ENCODE peak calls at places on chromosomes 1 and 21, in four cellular contexts. One of them, this sample, is unnamed. For H3K4me1, the result is how much of the 10 kb centered on the place peaks cover.

GRCh38 chr1:30277415-30277814 is 446.0 kb downstream of the MATN1 start:
- DNase-seq in neural progenitor cell: no peak
- DNase-seq in lung: no peak
- DNase-seq in esophagus squamous epithelium: no peak
- DNase-seq in this sample: no peak

GRCh38 chr1:72075411-72075810 is 206.9 kb downstream of the NEGR1 start:
- DNase-seq in neural progenitor cell: no peak
- DNase-seq in lung: no peak
- DNase-seq in esophagus squamous epithelium: no peak
- DNase-seq in this sample: no peak

GRCh38 chr1:211698161-211699026 is 23.0 kb upstream of the NEK2 start:
- DNase-seq in neural progenitor cell: peak
- DNase-seq in lung: peak
- DNase-seq in esophagus squamous epithelium: peak
- DNase-seq in this sample: peak

GRCh38 chr1:209029737-209030136 is 553.8 kb upstream of the CAMK1G start:
- DNase-seq in neural progenitor cell: no peak
- DNase-seq in lung: no peak
- DNase-seq in esophagus squamous epithelium: no peak
- DNase-seq in this sample: no peak

GRCh38 chr1:6880951-6881690 is 95.9 kb downstream of the CAMTA1 start:
- DNase-seq in neural progenitor cell: no peak
- DNase-seq in lung: no peak
- DNase-seq in esophagus squamous epithelium: no peak
- DNase-seq in this sample: no peak

GRCh38 chr1:208243522-208243850 is 698 bp downstream of the PLXNA2 start:
- DNase-seq in neural progenitor cell: peak
- DNase-seq in lung: no peak
- DNase-seq in esophagus squamous epithelium: no peak
- DNase-seq in this sample: no peak

GRCh38 chr21:46061950-46062349 is 36.0 kb upstream of the COL6A2 start:
- DNase-seq in neural progenitor cell: no peak
- DNase-seq in lung: no peak
- DNase-seq in esophagus squamous epithelium: no peak
- DNase-seq in this sample: no peak

GRCh38 chr1:150186789-150187559 is 37.3 kb downstream of the PLEKHO1 start:
- DNase-seq in neural progenitor cell: peak
- DNase-seq in lung: no peak
- DNase-seq in esophagus squamous epithelium: no peak
- DNase-seq in this sample: no peak

GRCh38 chr1:209619696-209620483 is 32.3 kb downstream of the LAMB3 start:
- DNase-seq in neural progenitor cell: no peak
- DNase-seq in lung: no peak
- DNase-seq in esophagus squamous epithelium: no peak
- DNase-seq in this sample: no peak

GRCh38 chr1:33332357-33332789 is 11.5 kb upstream of the A3GALT2 start:
- DNase-seq in neural progenitor cell: no peak
- DNase-seq in lung: no peak
- DNase-seq in esophagus squamous epithelium: no peak
- DNase-seq in this sample: no peak

GRCh38 chr21:42532466-42533181 is 19.0 kb downstream of the SLC37A1 start:
- DNase-seq in neural progenitor cell: no peak
- DNase-seq in lung: peak
- DNase-seq in esophagus squamous epithelium: no peak
- DNase-seq in this sample: peak

GRCh38 chr1:154951901-154952657 is 3.8 kb downstream of the PBXIP1 start:
- DNase-seq in neural progenitor cell: no peak
- DNase-seq in lung: no peak
- DNase-seq in esophagus squamous epithelium: no peak
- DNase-seq in this sample: no peak

GRCh38 chr1:211738096-211738708 is 62.8 kb upstream of the NEK2 start:
- DNase-seq in neural progenitor cell: no peak
- DNase-seq in lung: no peak
- DNase-seq in esophagus squamous epithelium: no peak
- DNase-seq in this sample: no peak

GRCh38 chr1:71081697-71082080 is 854 bp upstream of the ZRANB2 start:
- DNase-seq in neural progenitor cell: no peak
- DNase-seq in lung: no peak
- DNase-seq in esophagus squamous epithelium: no peak
- DNase-seq in this sample: no peak

GRCh38 chr1:204958325-204959307 is 84.4 kb upstream of the CNTN2 start:
- DNase-seq in neural progenitor cell: no peak
- DNase-seq in lung: no peak
- DNase-seq in esophagus squamous epithelium: no peak
- DNase-seq in this sample: no peak

GRCh38 chr1:202438393-202439174 is 90.1 kb downstream of the PPP1R12B start:
- DNase-seq in neural progenitor cell: no peak
- DNase-seq in lung: no peak
- DNase-seq in esophagus squamous epithelium: no peak
- DNase-seq in this sample: no peak

GRCh38 chr21:27586986-27587385 is 620.1 kb upstream of the ADAMTS5 start:
- DNase-seq in neural progenitor cell: no peak
- DNase-seq in lung: no peak
- DNase-seq in esophagus squamous epithelium: no peak
- DNase-seq in this sample: no peak

GRCh38 chr1:71592646-71593274 is 511.9 kb upstream of the ZRANB2 start:
- DNase-seq in neural progenitor cell: no peak
- DNase-seq in lung: no peak
- DNase-seq in esophagus squamous epithelium: no peak
- DNase-seq in this sample: no peak

GRCh38 chr1:228341814-228342626 is 64.6 kb downstream of the TRIM11 start:
- DNase-seq in neural progenitor cell: no peak
- DNase-seq in lung: no peak
- DNase-seq in esophagus squamous epithelium: no peak
- DNase-seq in this sample: no peak

GRCh38 chr1:29688477-29689365 is 452.4 kb downstream of the PTPRU start:
- DNase-seq in neural progenitor cell: no peak
- DNase-seq in lung: no peak
- DNase-seq in esophagus squamous epithelium: no peak
- DNase-seq in this sample: no peak

GRCh38 chr1:38191451-38191850 is 144.9 kb upstream of the POU3F1 start:
- DNase-seq in neural progenitor cell: no peak
- DNase-seq in lung: no peak
- DNase-seq in esophagus squamous epithelium: no peak
- DNase-seq in this sample: no peak

GRCh38 chr1:14334336-14335176 is 263.9 kb upstream of the KAZN start:
- DNase-seq in neural progenitor cell: no peak
- DNase-seq in lung: no peak
- DNase-seq in esophagus squamous epithelium: no peak
- DNase-seq in this sample: no peak

GRCh38 chr1:203636306-203636705 is 9.7 kb downstream of the ATP2B4 start:
- DNase-seq in neural progenitor cell: no peak
- DNase-seq in lung: no peak
- DNase-seq in esophagus squamous epithelium: no peak
- DNase-seq in this sample: no peak

GRCh38 chr21:33041981-33042380 is 16.2 kb downstream of the OLIG2 start:
- DNase-seq in neural progenitor cell: no peak
- DNase-seq in lung: no peak
- DNase-seq in esophagus squamous epithelium: no peak
- DNase-seq in this sample: no peak

GRCh38 chr1:44305962-44306422 is 49.1 kb downstream of the ERI3 start:
- DNase-seq in neural progenitor cell: no peak
- DNase-seq in lung: no peak
- DNase-seq in esophagus squamous epithelium: no peak
- DNase-seq in this sample: no peak

GRCh38 chr1:201279313-201279712 is 4.0 kb upstream of the PKP1 start:
- DNase-seq in neural progenitor cell: no peak
- DNase-seq in lung: no peak
- DNase-seq in esophagus squamous epithelium: no peak
- DNase-seq in this sample: no peak

GRCh38 chr1:226078336-226078735 is 15.8 kb downstream of the H3-3A start:
- DNase-seq in neural progenitor cell: no peak
- DNase-seq in lung: no peak
- DNase-seq in esophagus squamous epithelium: no peak
- DNase-seq in this sample: no peak

GRCh38 chr1:109493805-109494539 is at the start of gene CYB561D1:
- DNase-seq in neural progenitor cell: peak
- DNase-seq in lung: peak
- DNase-seq in esophagus squamous epithelium: peak
- DNase-seq in this sample: peak

GRCh38 chr1:150259758-150260669 is 2.4 kb downstream of the CA14 start:
- DNase-seq in neural progenitor cell: peak
- DNase-seq in lung: peak
- DNase-seq in esophagus squamous epithelium: no peak
- DNase-seq in this sample: no peak

GRCh38 chr21:46422636-46423241 is 36.0 kb upstream of the DIP2A start:
- DNase-seq in neural progenitor cell: no peak
- DNase-seq in lung: no peak
- DNase-seq in esophagus squamous epithelium: no peak
- DNase-seq in this sample: no peak

GRCh38 chr1:115506523-115507255 is 135.1 kb upstream of the VANGL1 start:
- DNase-seq in neural progenitor cell: no peak
- DNase-seq in lung: no peak
- DNase-seq in esophagus squamous epithelium: no peak
- DNase-seq in this sample: no peak

GRCh38 chr1:235883261-235883927 is 16.7 kb upstream of the LYST start:
- DNase-seq in neural progenitor cell: no peak
- DNase-seq in lung: peak
- DNase-seq in esophagus squamous epithelium: peak
- DNase-seq in this sample: peak

GRCh38 chr1:201363455-201363854 is 14.0 kb downstream of the TNNT2 start:
- DNase-seq in neural progenitor cell: no peak
- DNase-seq in lung: no peak
- DNase-seq in esophagus squamous epithelium: no peak
- DNase-seq in this sample: no peak

GRCh38 chr1:47031059-47031458 is 7.6 kb downstream of the CYP4X1 start:
- DNase-seq in neural progenitor cell: no peak
- DNase-seq in lung: peak
- DNase-seq in esophagus squamous epithelium: no peak
- DNase-seq in this sample: no peak

GRCh38 chr21:23585419-23585818 is 2021.9 kb downstream of the MRPL39 start:
- DNase-seq in neural progenitor cell: no peak
- DNase-seq in lung: no peak
- DNase-seq in esophagus squamous epithelium: no peak
- DNase-seq in this sample: no peak

GRCh38 chr1:67618285-67619018 is 66.5 kb upstream of the GADD45A start:
- DNase-seq in neural progenitor cell: no peak
- DNase-seq in lung: peak
- DNase-seq in esophagus squamous epithelium: no peak
- DNase-seq in this sample: peak

GRCh38 chr1:203464226-203464625 is 11.4 kb upstream of the PRELP start:
- DNase-seq in neural progenitor cell: no peak
- DNase-seq in lung: no peak
- DNase-seq in esophagus squamous epithelium: no peak
- DNase-seq in this sample: no peak

GRCh38 chr1:202304370-202304769 is 37.4 kb downstream of the UBE2T start:
- DNase-seq in neural progenitor cell: no peak
- DNase-seq in lung: no peak
- DNase-seq in esophagus squamous epithelium: no peak
- DNase-seq in this sample: peak

GRCh38 chr1:233656700-233657099 is 42.8 kb downstream of the KCNK1 start:
- DNase-seq in neural progenitor cell: no peak
- DNase-seq in lung: no peak
- DNase-seq in esophagus squamous epithelium: no peak
- DNase-seq in this sample: no peak

GRCh38 chr1:233656032-233656620 is 42.2 kb downstream of the KCNK1 start:
- DNase-seq in neural progenitor cell: no peak
- DNase-seq in lung: no peak
- DNase-seq in esophagus squamous epithelium: no peak
- DNase-seq in this sample: no peak

GRCh38 chr1:233655433-233655844 is 41.5 kb downstream of the KCNK1 start:
- DNase-seq in neural progenitor cell: no peak
- DNase-seq in lung: no peak
- DNase-seq in esophagus squamous epithelium: no peak
- DNase-seq in this sample: no peak

GRCh38 chr1:233652536-233652935 is 38.6 kb downstream of the KCNK1 start:
- DNase-seq in neural progenitor cell: no peak
- DNase-seq in lung: no peak
- DNase-seq in esophagus squamous epithelium: no peak
- DNase-seq in this sample: no peak

GRCh38 chr1:233654667-233655432 is 40.9 kb downstream of the KCNK1 start:
- DNase-seq in neural progenitor cell: no peak
- DNase-seq in lung: no peak
- DNase-seq in esophagus squamous epithelium: no peak
- DNase-seq in this sample: no peak
- H3K4me1 ChIP-seq in neural progenitor cell: under half
- H3K4me1 ChIP-seq in lung: under half
- H3K4me1 ChIP-seq in esophagus squamous epithelium: under half
- H3K4me1 ChIP-seq in this sample: under half

GRCh38 chr1:63717511-63718120 is 56.2 kb upstream of the ROR1 start:
- DNase-seq in neural progenitor cell: no peak
- DNase-seq in lung: no peak
- DNase-seq in esophagus squamous epithelium: no peak
- DNase-seq in this sample: no peak
- H3K4me1 ChIP-seq in neural progenitor cell: under half
- H3K4me1 ChIP-seq in lung: under half
- H3K4me1 ChIP-seq in esophagus squamous epithelium: under half
- H3K4me1 ChIP-seq in this sample: under half

GRCh38 chr1:942864-943533 is 16.1 kb downstream of the NOC2L start:
- DNase-seq in neural progenitor cell: no peak
- DNase-seq in lung: peak
- DNase-seq in esophagus squamous epithelium: no peak
- DNase-seq in this sample: no peak
- H3K4me1 ChIP-seq in neural progenitor cell: under half
- H3K4me1 ChIP-seq in lung: under half
- H3K4me1 ChIP-seq in esophagus squamous epithelium: half or more
- H3K4me1 ChIP-seq in this sample: under half

DNA sequence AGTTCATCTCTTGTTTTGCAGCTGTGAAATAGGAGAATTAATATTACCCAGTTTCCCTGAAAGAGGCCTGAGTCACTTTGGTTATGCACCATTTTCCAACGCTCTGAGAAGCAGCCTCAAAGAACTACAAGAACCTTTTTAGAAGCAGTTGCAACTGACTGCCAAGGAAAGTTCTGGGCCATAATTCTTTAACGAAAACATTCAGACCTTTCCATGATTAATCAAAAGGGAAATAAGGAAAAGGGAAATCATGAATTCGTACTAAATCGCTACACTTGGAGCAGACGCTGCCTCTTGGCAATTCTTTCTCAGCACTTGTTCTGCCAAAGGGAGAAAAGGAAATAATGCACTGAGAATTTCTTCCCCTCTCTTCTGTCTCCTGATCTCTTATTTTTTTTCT is 68.1 kb upstream of the GALNT2 start:
- DNase-seq in neural progenitor cell: no peak
- DNase-seq in lung: no peak
- DNase-seq in esophagus squamous epithelium: no peak
- DNase-seq in this sample: no peak
- H3K4me1 ChIP-seq in neural progenitor cell: under half
- H3K4me1 ChIP-seq in lung: under half
- H3K4me1 ChIP-seq in esophagus squamous epithelium: under half
- H3K4me1 ChIP-seq in this sample: half or more

This sample was measured in thoracic aorta.